ENCODE peak calls at places on chromosome 7, in nine cellular contexts. G is T-cell; I is DMS 273 treated with DMSO at 0.1 percent for 48 hours; P is GM23248; R is nucleus accumbens; H is chondrocyte; X is activated CD4-positive, alpha-beta T cell treated with anti-CD3 and anti-CD28 coated beads, Interleukin-2, amount 10 ng/mL, durations not matched to agents 24 days and 14 days; U is Calu3; F is stimulated activated CD4-positive, alpha-beta T cell treated with anti-CD3 and anti-CD28 coated beads, Interleukin-4, amount 100 ng/mL, for 24 hours. V is an unnamed sample.

GRCh38 chr7:33705333-33705833 is 200.0 kb upstream of the BMPER start:
- DNase-seq in X (no peak), H (no peak), G (no peak), P (no peak), I (no peak), R (no peak), F (no peak), U (no peak), V (no peak)

GRCh38 chr7:17532861-17533404 is 234.5 kb downstream of the AHR start:
- DNase-seq in U (peak), I (no peak), H (no peak), F (no peak), G (no peak), X (no peak), P (peak), R (no peak), V (no peak)

GRCh38 chr7:76063114-76063513 is 15.2 kb downstream of the MDH2 start:
- DNase-seq in U (no peak), F (no peak), G (no peak), I (no peak), P (no peak), R (no peak), H (no peak), X (no peak), V (no peak)

GRCh38 chr7:72405389-72405788 is 6.7 kb downstream of the CALN1 start:
- DNase-seq in X (no peak), R (peak), I (peak), F (no peak), P (no peak), G (no peak), H (no peak), U (peak), V (no peak)

GRCh38 chr7:99672571-99672970 is 7.2 kb downstream of the CYP3A5 start:
- DNase-seq in F (no peak), P (no peak), R (no peak), H (no peak), G (no peak), I (no peak), X (no peak), U (no peak), V (no peak)

GRCh38 chr7:155495440-155496248 is 37.7 kb downstream of the EN2 start:
- DNase-seq in G (no peak), I (no peak), P (no peak), U (no peak), X (no peak), F (no peak), H (no peak), R (no peak), V (no peak)

GRCh38 chr7:134724606-134725005 is 54.8 kb upstream of the CALD1 start:
- DNase-seq in G (no peak), F (no peak), I (no peak), P (peak), R (no peak), U (peak), H (no peak), X (peak), V (no peak)

GRCh38 chr7:31440511-31440910 is 73.4 kb upstream of the ITPRID1 start:
- DNase-seq in U (no peak), X (no peak), P (no peak), R (no peak), H (no peak), G (no peak), F (no peak), I (no peak), V (no peak)

GRCh38 chr7:112411186-112411795 is 39.0 kb upstream of the IFRD1 start:
- DNase-seq in H (no peak), P (peak), X (no peak), F (no peak), R (peak), G (no peak), U (peak), I (peak), V (no peak)

GRCh38 chr7:92671502-92672169 is 81.4 kb upstream of the FAM133B start:
- DNase-seq in U (no peak), F (no peak), H (no peak), R (no peak), G (no peak), P (no peak), I (no peak), X (no peak), V (no peak)

GRCh38 chr7:121344497-121344896 is 15.7 kb downstream of the WNT16 start:
- DNase-seq in I (no peak), P (no peak), R (no peak), F (no peak), X (no peak), G (no peak), U (no peak), H (no peak), V (no peak)

GRCh38 chr7:68866136-68866535 is 732.1 kb upstream of the AUTS2 start:
- DNase-seq in R (no peak), G (no peak), I (no peak), F (no peak), U (no peak), X (no peak), P (no peak), H (no peak), V (no peak)

GRCh38 chr7:100654908-100655831 is 1.1 kb downstream of the ACTL6B start:
- DNase-seq in U (no peak), F (no peak), G (no peak), X (no peak), R (no peak), P (no peak), H (no peak), I (no peak), V (no peak)

GRCh38 chr7:80453699-80454340 is 58.0 kb downstream of the GNAT3 start:
- DNase-seq in F (no peak), G (no peak), P (peak), X (no peak), I (no peak), R (no peak), H (no peak), U (peak), V (no peak)

GRCh38 chr7:33722383-33723096 is 182.8 kb upstream of the BMPER start:
- DNase-seq in I (no peak), H (no peak), P (peak), G (no peak), X (no peak), U (peak), R (peak), F (no peak), V (no peak)

GRCh38 chr7:66315192-66315591 is 110.1 kb downstream of the TPST1 start:
- DNase-seq in G (no peak), R (no peak), I (no peak), X (peak), H (no peak), P (no peak), U (no peak), F (no peak), V (no peak)

GRCh38 chr7:69246758-69247157 is 351.5 kb upstream of the AUTS2 start:
- DNase-seq in G (no peak), X (no peak), I (no peak), R (no peak), H (no peak), P (peak), F (no peak), U (no peak), V (no peak)

GRCh38 chr7:45591101-45591906 is 17.1 kb downstream of the ADCY1 start:
- DNase-seq in U (no peak), G (no peak), P (no peak), I (no peak), X (no peak), R (no peak), H (no peak), F (no peak), V (no peak)

GRCh38 chr7:92809397-92810241 is 26.8 kb downstream of the CDK6 start:
- DNase-seq in H (no peak), F (peak), R (peak), X (peak), I (peak), P (peak), G (peak), U (peak), V (peak)

GRCh38 chr7:47520408-47520807 is 61.5 kb downstream of the TNS3 start:
- DNase-seq in G (no peak), I (no peak), H (peak), U (no peak), X (no peak), P (peak), R (no peak), F (no peak), V (no peak)

GRCh38 chr7:110442386-110442837 is 648.5 kb upstream of the LRRN3 start:
- DNase-seq in G (no peak), R (no peak), P (no peak), H (no peak), I (peak), U (peak), F (no peak), X (peak), V (no peak)

GRCh38 chr7:45599851-45600706 is 25.9 kb downstream of the ADCY1 start:
- DNase-seq in X (no peak), I (no peak), G (no peak), F (no peak), H (no peak), R (no peak), U (no peak), P (no peak), V (no peak)

GRCh38 chr7:46627038-46627315 is 705.9 kb upstream of the IGFBP3 start:
- DNase-seq in I (no peak), R (no peak), P (peak), F (no peak), H (no peak), X (no peak), U (no peak), G (no peak), V (no peak)

GRCh38 chr7:22356855-22357310 is at the start of gene RAPGEF5:
- DNase-seq in F (no peak), R (no peak), P (peak), U (peak), H (no peak), X (no peak), I (no peak), G (no peak), V (no peak)

GRCh38 chr7:35970458-35970857 is 169.6 kb downstream of the SEPTIN7 start:
- DNase-seq in X (no peak), G (no peak), F (no peak), H (no peak), U (no peak), R (no peak), P (no peak), I (no peak), V (no peak)

GRCh38 chr7:128215281-128215680 is 25.8 kb upstream of the LEP start:
- DNase-seq in H (no peak), I (no peak), F (no peak), R (no peak), G (no peak), X (no peak), P (peak), U (no peak), V (no peak)

GRCh38 chr7:22718911-22719420 is 8.0 kb upstream of the IL6 start:
- DNase-seq in I (no peak), R (no peak), X (no peak), G (no peak), P (peak), F (no peak), H (no peak), U (no peak), V (no peak)

GRCh38 chr7:1018334-1018695 is 26.0 kb upstream of the GPR146 start:
- DNase-seq in G (no peak), F (no peak), H (peak), R (no peak), X (no peak), I (no peak), U (no peak), P (no peak), V (no peak)

V was measured in CD8-positive, alpha-beta memory T cell.